ENCODE peak calls at places on chromosomes 4 and X, in seven cellular contexts. P is right lobe of liver, B is gastrocnemius medialis, J is HepG2, X is GM12878, V is A549, I is upper lobe of left lung. N is an unnamed sample.
A peak's percentile ranks its signal among the peaks of the same experiment; 100 is the strongest.

GRCh38 chr4:87560802-87561201 is 31.6 kb upstream of the SPARCL1 start:
- ATAC-seq in P (no peak), B (no peak), J (no peak), X (no peak), V (no peak), I (no peak), N (no peak)

GRCh38 chr4:24857996-24858395 is 54.8 kb downstream of the CCDC149 start:
- ATAC-seq in P (no peak), B (peak; percentile 60), J (no peak), X (no peak), V (no peak), I (no peak), N (peak; percentile 79)

GRCh38 chrX:2863646-2864045 is 34.9 kb downstream of the GYG2 start:
- ATAC-seq in P (no peak), B (no peak), J (no peak), X (no peak), V (no peak), I (no peak), N (no peak)

GRCh38 chr4:71229477-71230257 is 109.2 kb upstream of the SLC4A4 start:
- ATAC-seq in P (peak; percentile 58), B (peak; percentile 48), J (peak; percentile 83), X (peak; percentile 78), V (peak; percentile 77), I (no peak), N (no peak)

GRCh38 chrX:82092307-82092706 is 890.4 kb downstream of the SH3BGRL start:
- ATAC-seq in P (no peak), B (no peak), J (no peak), X (no peak), V (no peak), I (no peak), N (no peak)

GRCh38 chrX:154738013-154738738 is 12.7 kb downstream of the GAB3 start:
- ATAC-seq in P (peak; percentile 53), B (peak; percentile 89), J (no peak), X (no peak), V (peak; percentile 57), I (peak; percentile 44), N (peak; percentile 77)

GRCh38 chrX:96407043-96407442 is 277.6 kb upstream of the DIAPH2 start:
- ATAC-seq in P (peak; percentile 86), B (no peak), J (peak; percentile 98), X (no peak), V (peak; percentile 88), I (no peak), N (no peak)

GRCh38 chr4:123530357-123530756 is 133.8 kb downstream of the SPRY1 start:
- ATAC-seq in P (no peak), B (no peak), J (no peak), X (no peak), V (no peak), I (no peak), N (no peak)

GRCh38 chrX:100643943-100644587 is at the start of gene SRPX2:
- ATAC-seq in P (peak; percentile 21), B (peak; percentile 75), J (no peak), X (no peak), V (peak; percentile 98), I (peak; percentile 71), N (peak; percentile 91)

GRCh38 chr4:17794730-17795129 is 13.3 kb upstream of the FAM184B start:
- ATAC-seq in P (no peak), B (no peak), J (no peak), X (no peak), V (no peak), I (no peak), N (no peak)

GRCh38 chr4:106369456-106370060 is 980 bp upstream of the GIMD1 start:
- ATAC-seq in P (peak; percentile 58), B (no peak), J (peak; percentile 67), X (peak; percentile 83), V (peak; percentile 81), I (no peak), N (no peak)

GRCh38 chr4:113744667-113745241 is 16.8 kb downstream of the CAMK2D start:
- ATAC-seq in P (no peak), B (no peak), J (no peak), X (peak; percentile 28), V (no peak), I (no peak), N (no peak)

GRCh38 chr4:140645614-140646412 is 77.1 kb upstream of the UCP1 start:
- ATAC-seq in P (peak; percentile 61), B (no peak), J (peak; percentile 24), X (no peak), V (no peak), I (no peak), N (no peak)

GRCh38 chrX:136200466-136200865 is 50.7 kb downstream of the MAP7D3 start:
- ATAC-seq in P (peak; percentile 83), B (peak; percentile 25), J (peak; percentile 65), X (peak; percentile 49), V (peak; percentile 90), I (peak; percentile 34), N (no peak)

GRCh38 chr4:88054909-88055308 is 47.5 kb downstream of the PKD2 start:
- ATAC-seq in P (peak; percentile 99), B (no peak), J (peak; percentile 100), X (peak; percentile 63), V (peak; percentile 99), I (no peak), N (no peak)

GRCh38 chrX:103175944-103176753 is 38.8 kb upstream of the BEX4 start:
- ATAC-seq in P (peak; percentile 90), B (no peak), J (peak; percentile 79), X (peak; percentile 81), V (peak; percentile 84), I (peak; percentile 54), N (peak; percentile 22)

GRCh38 chr4:38894340-38894982 is 26.9 kb downstream of the FAM114A1 start:
- ATAC-seq in P (no peak), B (no peak), J (no peak), X (peak; percentile 42), V (peak; percentile 38), I (no peak), N (no peak)

GRCh38 chrX:118423558-118423957 is 72.1 kb upstream of the DOCK11 start:
- ATAC-seq in P (no peak), B (no peak), J (no peak), X (peak; percentile 98), V (no peak), I (no peak), N (no peak)

GRCh38 chr4:212438-213174 is 88.3 kb downstream of the ZNF718 start:
- ATAC-seq in P (peak; percentile 82), B (peak; percentile 45), J (no peak), X (no peak), V (no peak), I (peak; percentile 88), N (peak; percentile 97)

GRCh38 chr4:751676-752075 is 46.0 kb downstream of the PCGF3 start:
- ATAC-seq in P (no peak), B (no peak), J (no peak), X (no peak), V (no peak), I (no peak), N (no peak)

GRCh38 chr4:165931741-165932140 is 58.7 kb downstream of the TLL1 start:
- ATAC-seq in P (no peak), B (no peak), J (no peak), X (no peak), V (no peak), I (no peak), N (no peak)

GRCh38 chr4:96312049-96312685 is 472.3 kb downstream of the PDHA2 start:
- ATAC-seq in P (no peak), B (no peak), J (no peak), X (no peak), V (no peak), I (no peak), N (no peak)
- H3K4me3 ChIP-seq in P (no peak overlapping the region), B (peak overlapping the region; percentile 8), J (no peak overlapping the region), X (no peak overlapping the region), V (no peak overlapping the region), I (no peak overlapping the region), N (no peak overlapping the region)

DNA sequence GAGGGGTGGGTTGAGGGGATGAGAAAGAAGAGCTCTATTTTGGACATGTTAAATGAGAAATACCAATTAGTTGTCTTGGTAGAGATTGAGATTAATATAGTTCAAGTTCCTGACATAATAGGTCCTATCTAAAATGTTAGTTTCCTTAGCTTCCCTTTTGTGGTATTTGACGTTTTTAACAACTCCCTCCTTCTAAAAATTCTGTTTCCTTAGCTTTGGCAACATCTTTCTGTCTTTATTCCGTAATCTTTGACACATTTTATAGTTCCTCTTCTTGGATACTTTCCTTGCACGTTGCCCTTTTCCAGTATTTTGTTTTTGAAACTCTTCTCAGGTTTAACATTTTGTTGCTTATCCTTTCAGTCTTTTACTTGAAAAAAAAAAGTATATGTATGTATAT is 36.9 kb downstream of the LAMTOR3 start:
- ATAC-seq in P (peak; percentile 41), B (no peak), J (no peak), X (no peak), V (no peak), I (no peak), N (no peak)
- TF ChIP-seq POLR2A in P (no peak), B (no peak), J (no peak), X (no peak), V (no peak), I (no peak), N (no peak)

GRCh38 chr4:8882239-8882638 is 10.6 kb upstream of the HMX1 start:
- ATAC-seq in P (no peak), B (no peak), J (peak; percentile 53), X (no peak), V (no peak), I (no peak), N (no peak)

GRCh38 chr4:8891646-8892555 is 20.3 kb upstream of the HMX1 start:
- ATAC-seq in P (no peak), B (no peak), J (no peak), X (no peak), V (no peak), I (no peak), N (no peak)

GRCh38 chr4:8891255-8891645 is 19.6 kb upstream of the HMX1 start:
- ATAC-seq in P (no peak), B (no peak), J (no peak), X (no peak), V (no peak), I (no peak), N (no peak)

GRCh38 chr4:8888856-8889255 is 17.2 kb upstream of the HMX1 start:
- ATAC-seq in P (no peak), B (no peak), J (no peak), X (no peak), V (no peak), I (no peak), N (no peak)

DNA sequence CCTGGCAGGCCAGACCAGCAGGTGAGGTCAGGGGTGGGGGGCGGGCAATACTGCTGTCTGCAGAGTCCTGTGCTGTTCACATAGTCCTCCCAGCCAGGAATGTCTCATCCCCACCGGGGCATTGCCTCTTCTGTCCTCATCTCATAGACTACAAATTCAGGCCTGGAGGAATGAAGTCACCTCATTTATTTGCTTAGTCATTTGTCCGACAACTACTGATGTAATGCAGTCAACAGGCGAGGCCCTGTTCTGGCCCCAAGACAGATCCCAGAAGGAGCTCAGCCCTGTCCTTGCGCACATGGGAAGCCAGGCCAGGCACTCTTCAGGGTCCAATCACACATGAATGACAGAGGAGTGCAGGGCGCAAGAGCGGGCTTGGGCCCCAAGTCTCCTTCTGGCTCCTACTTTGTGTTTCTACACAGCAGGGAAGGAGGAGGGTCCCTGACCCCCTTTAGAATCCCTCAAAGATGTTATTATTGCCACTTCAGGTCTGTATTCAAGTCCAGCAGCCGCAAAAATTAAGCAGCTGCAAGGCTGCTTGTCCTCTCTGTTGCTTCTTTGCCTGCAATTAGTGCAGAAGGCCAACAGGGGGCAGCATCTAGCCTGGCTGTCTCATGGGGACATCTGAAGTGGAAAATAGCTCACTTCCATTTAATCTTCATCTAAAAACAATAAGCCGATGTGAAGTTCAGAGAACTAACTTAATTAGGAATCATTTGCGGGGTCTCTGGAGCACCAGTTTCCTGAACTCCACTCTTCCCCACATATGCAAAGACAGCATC is 15.2 kb upstream of the HMX1 start:
- ATAC-seq in P (no peak), B (no peak), J (no peak), X (no peak), V (no peak), I (no peak), N (no peak)
- TF ChIP-seq CTCF in P (no peak), B (no peak), J (peak; percentile 29), X (no peak), V (peak; percentile 18), I (no peak), N (no peak)

GRCh38 chr4:95050980-95051688 is 293.4 kb downstream of the BMPR1B start:
- ATAC-seq in P (no peak), B (peak; percentile 78), J (no peak), X (no peak), V (peak; percentile 92), I (no peak), N (no peak)
- H3K4me3 ChIP-seq in P (no peak overlapping the region), B (peak overlapping the region; percentile 47), J (no peak overlapping the region), X (no peak overlapping the region), V (peak overlapping the region; percentile 35), I (no peak overlapping the region), N (no peak overlapping the region)

N was measured in gastroesophageal sphincter.